ENCODE peak calls at places on chromosomes 12 and 14, in nine cellular contexts. B is adrenal gland, L is HepG2, U is aorta, O is heart left ventricle, R is PC-3, H is pancreas, T is PC-9, Z is lower lobe of right lung. E is an unnamed sample.

GRCh38 chr14:90514015-90514398 is 117.2 kb downstream of the CALM1 start:
- DNase-seq in Z (no peak), B (no peak), O (no peak), R (peak; percentile 68), T (no peak), L (no peak), H (no peak), U (no peak), E (peak; percentile 42)

GRCh38 chr12:130764475-130765185 is 48.5 kb upstream of the RIMBP2 start:
- DNase-seq in L (no peak), U (no peak), T (no peak), R (peak; percentile 40), Z (no peak), B (no peak), H (no peak), O (no peak), E (no peak)

GRCh38 chr14:84806627-84807026 is 723.3 kb upstream of the FLRT2 start:
- DNase-seq in H (no peak), U (no peak), Z (no peak), O (no peak), B (no peak), L (no peak), R (peak; percentile 32), T (no peak), E (no peak)

GRCh38 chr12:84134797-84135366 is 777.7 kb downstream of the SLC6A15 start:
- DNase-seq in Z (no peak), U (no peak), B (no peak), T (no peak), L (no peak), H (no peak), O (no peak), R (peak; percentile 59), E (no peak)

GRCh38 chr12:15268927-15269552 is 47.8 kb upstream of the RERG start:
- DNase-seq in H (no peak), O (no peak), L (peak; percentile 64), Z (no peak), B (peak; percentile 34), R (peak; percentile 56), U (no peak), T (peak; percentile 63), E (peak; percentile 17)

GRCh38 chr12:64824130-64824499 is 332 bp upstream of the TBC1D30 start:
- DNase-seq in L (no peak), U (no peak), Z (no peak), R (no peak), B (no peak), O (no peak), H (no peak), T (no peak), E (no peak)

GRCh38 chr12:70002097-70002911 is 177.3 kb downstream of the MYRFL start:
- DNase-seq in Z (no peak), U (peak; percentile 41), O (no peak), L (no peak), H (no peak), T (no peak), B (no peak), R (no peak), E (peak; percentile 23)

GRCh38 chr12:117985182-117985581 is 16.4 kb upstream of the KSR2 start:
- DNase-seq in R (peak; percentile 74), U (no peak), L (no peak), T (peak; percentile 40), H (no peak), Z (no peak), O (no peak), B (no peak), E (no peak)

GRCh38 chr14:31127690-31128089 is 79.9 kb downstream of the HECTD1 start:
- DNase-seq in H (no peak), B (no peak), T (no peak), R (no peak), O (no peak), L (peak; percentile 55), Z (no peak), U (no peak), E (no peak)

GRCh38 chr12:89663577-89664357 is 44.9 kb downstream of the ATP2B1 start:
- DNase-seq in U (no peak), O (no peak), Z (no peak), T (peak; percentile 73), L (no peak), R (peak; percentile 66), H (no peak), B (no peak), E (no peak)

GRCh38 chr12:80553316-80553715 is 109.3 kb downstream of the PTPRQ start:
- DNase-seq in Z (no peak), H (no peak), B (no peak), T (no peak), O (no peak), R (peak; percentile 87), U (no peak), L (no peak), E (no peak)

GRCh38 chr12:100141666-100141997 is 1.0 kb downstream of the BLTP3B start:
- DNase-seq in Z (no peak), H (no peak), U (no peak), T (peak; percentile 72), L (no peak), R (peak; percentile 91), O (no peak), B (peak; percentile 66), E (no peak)

GRCh38 chr14:78173266-78174001 is 3.3 kb downstream of the NRXN3 start:
- DNase-seq in O (no peak), U (no peak), Z (no peak), L (no peak), R (no peak), H (no peak), B (no peak), T (no peak), E (no peak)

GRCh38 chr14:78178071-78178470 is 7.9 kb downstream of the NRXN3 start:
- DNase-seq in R (no peak), T (no peak), Z (no peak), B (no peak), O (no peak), H (no peak), U (no peak), L (no peak), E (no peak)

GRCh38 chr14:78170203-78170602 is at the start of gene NRXN3:
- DNase-seq in U (no peak), R (no peak), T (no peak), L (no peak), B (no peak), O (no peak), H (no peak), Z (no peak), E (peak; percentile 8)

GRCh38 chr14:78175412-78175811 is 5.2 kb downstream of the NRXN3 start:
- DNase-seq in L (no peak), O (no peak), B (no peak), U (no peak), R (no peak), H (no peak), Z (no peak), T (no peak), E (no peak)

GRCh38 chr14:78172428-78172827 is 2.3 kb downstream of the NRXN3 start:
- DNase-seq in Z (no peak), U (no peak), T (no peak), O (no peak), R (no peak), B (no peak), L (no peak), H (no peak), E (no peak)
- H3K9me3 ChIP-seq in Z (no peaks in the 10 kb centered on the region), U (no peaks in the 10 kb centered on the region), T (no peaks in the 10 kb centered on the region), O (no peaks in the 10 kb centered on the region), R (no peaks in the 10 kb centered on the region), B (no peaks in the 10 kb centered on the region), L (no peaks in the 10 kb centered on the region), H (no peaks in the 10 kb centered on the region), E (no peaks in the 10 kb centered on the region)

DNA sequence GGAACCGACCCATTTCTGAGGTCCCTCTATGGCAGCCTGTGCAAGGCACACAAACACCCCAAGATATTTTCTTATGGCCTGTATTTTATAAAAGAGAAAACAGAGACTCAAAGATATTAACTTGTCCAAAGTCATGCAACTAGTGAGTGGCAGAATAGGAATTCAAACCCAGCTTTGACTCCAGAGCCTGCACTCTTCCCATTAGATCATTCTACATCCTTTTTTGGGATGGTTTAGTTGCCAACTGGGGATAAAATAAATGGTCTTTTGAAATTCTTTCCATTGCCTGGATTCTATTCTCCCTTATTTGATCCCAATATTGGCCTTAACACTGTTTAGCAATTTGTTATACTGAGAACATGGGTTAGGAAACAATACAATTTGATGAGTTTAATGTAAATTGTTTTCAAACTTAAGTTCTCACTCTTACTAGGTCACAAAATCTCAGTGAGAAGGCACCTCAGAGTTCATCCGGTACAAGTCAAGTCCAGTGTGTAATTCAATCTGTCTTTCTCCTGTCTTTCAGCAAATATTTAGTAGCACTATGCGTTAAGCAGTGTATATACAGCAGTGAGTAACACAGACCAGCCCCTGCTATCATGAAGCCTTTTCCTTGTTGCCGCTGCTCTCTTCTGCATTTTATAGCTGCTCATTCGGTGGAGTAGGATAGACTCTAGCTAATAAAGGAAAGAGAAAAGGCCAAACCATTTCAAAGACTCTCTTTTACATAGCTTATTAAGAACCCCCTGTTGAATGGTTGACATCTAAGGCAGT is 162.1 kb upstream of the IFNG-AS1 start:
- DNase-seq in R (peak; percentile 63), B (no peak), L (no peak), H (no peak), Z (no peak), U (no peak), T (peak; percentile 49), O (no peak), E (peak; percentile 14)
- H3K4me3 ChIP-seq in R (peak overlapping the region; percentile 65), B (no peak overlapping the region), L (no peak overlapping the region), H (no peak overlapping the region), Z (no peak overlapping the region), U (peak overlapping the region; percentile 97), T (peak overlapping the region; percentile 53), O (no peak overlapping the region), E (peak overlapping the region; percentile 39)

GRCh38 chr12:132951649-132952048 is 4.5 kb downstream of the ZNF605 start:
- DNase-seq in H (no peak), Z (no peak), R (no peak), U (no peak), B (no peak), O (no peak), L (no peak), T (no peak), E (no peak)

GRCh38 chr12:132952371-132953162 is 3.5 kb downstream of the ZNF605 start:
- DNase-seq in O (no peak), B (no peak), H (no peak), U (no peak), T (no peak), Z (no peak), L (no peak), R (no peak), E (no peak)

GRCh38 chr12:132953771-132954170 is 2.3 kb downstream of the ZNF605 start:
- DNase-seq in O (no peak), R (no peak), Z (no peak), H (no peak), U (no peak), L (no peak), T (no peak), B (no peak), E (no peak)

GRCh38 chr12:132954471-132955048 is 1.5 kb downstream of the ZNF605 start:
- DNase-seq in R (peak; percentile 5), Z (no peak), O (no peak), B (no peak), T (no peak), L (no peak), H (no peak), U (no peak), E (no peak)

GRCh38 chr12:132953163-132953425 is 3.0 kb downstream of the ZNF605 start:
- DNase-seq in Z (no peak), O (no peak), B (no peak), R (no peak), L (no peak), T (no peak), U (no peak), H (no peak), E (no peak)
- H3K9me3 ChIP-seq in Z (peaks cover 37% of the 10 kb centered on the region), O (peaks cover 30% of the 10 kb centered on the region), B (no peaks in the 10 kb centered on the region), R (peaks cover 22% of the 10 kb centered on the region), L (peaks cover 66% of the 10 kb centered on the region), T (peaks cover 31% of the 10 kb centered on the region), U (peaks cover 34% of the 10 kb centered on the region), H (no peaks in the 10 kb centered on the region), E (peaks cover 13% of the 10 kb centered on the region)

GRCh38 chr12:12993367-12993766 is 6.7 kb downstream of the HEBP1 start:
- DNase-seq in U (no peak), Z (no peak), T (no peak), R (no peak), L (no peak), B (no peak), O (no peak), H (no peak), E (no peak)
- H3K4me3 ChIP-seq in U (no peak overlapping the region), Z (no peak overlapping the region), T (no peak overlapping the region), R (no peak overlapping the region), L (no peak overlapping the region), B (no peak overlapping the region), O (no peak overlapping the region), H (no peak overlapping the region), E (no peak overlapping the region)

E was measured in transverse colon.